ENCODE peak calls at places on chromosomes 4 and X, in ten cellular contexts. One of them, this sample, is unnamed.

GRCh38 chr4:138576684-138577083 is 334.5 kb upstream of the SLC7A11 start:
- DNase-seq in mucosa of descending colon: peak; percentile 3
- DNase-seq in mesendoderm: peak; percentile 81
- DNase-seq in neuronal stem cell: no peak
- DNase-seq in left lung: no peak
- DNase-seq in naive thymus-derived CD4-positive, alpha-beta T cell: no peak
- DNase-seq in GM23248: peak; percentile 55
- DNase-seq in pancreas: no peak
- DNase-seq in aorta: no peak
- DNase-seq in CD4-positive, CD25-positive, alpha-beta regulatory T cell: no peak
- DNase-seq in this sample: no peak

GRCh38 chr4:75686346-75686745 is 13.1 kb upstream of the G3BP2 start:
- DNase-seq in mucosa of descending colon: no peak
- DNase-seq in mesendoderm: no peak
- DNase-seq in neuronal stem cell: no peak
- DNase-seq in left lung: no peak
- DNase-seq in naive thymus-derived CD4-positive, alpha-beta T cell: peak; percentile 38
- DNase-seq in GM23248: peak; percentile 9
- DNase-seq in pancreas: no peak
- DNase-seq in aorta: no peak
- DNase-seq in CD4-positive, CD25-positive, alpha-beta regulatory T cell: no peak
- DNase-seq in this sample: no peak

GRCh38 chr4:113821851-113822250 is 60.3 kb upstream of the CAMK2D start:
- DNase-seq in mucosa of descending colon: no peak
- DNase-seq in mesendoderm: no peak
- DNase-seq in neuronal stem cell: no peak
- DNase-seq in left lung: no peak
- DNase-seq in naive thymus-derived CD4-positive, alpha-beta T cell: no peak
- DNase-seq in GM23248: no peak
- DNase-seq in pancreas: no peak
- DNase-seq in aorta: no peak
- DNase-seq in CD4-positive, CD25-positive, alpha-beta regulatory T cell: no peak
- DNase-seq in this sample: no peak

GRCh38 chrX:63275127-63275526 is 76.0 kb downstream of the SPIN4 start:
- DNase-seq in mucosa of descending colon: peak; percentile 44
- DNase-seq in mesendoderm: peak; percentile 34
- DNase-seq in neuronal stem cell: no peak
- DNase-seq in left lung: no peak
- DNase-seq in naive thymus-derived CD4-positive, alpha-beta T cell: peak; percentile 5
- DNase-seq in GM23248: peak; percentile 52
- DNase-seq in pancreas: peak; percentile 75
- DNase-seq in aorta: peak; percentile 57
- DNase-seq in CD4-positive, CD25-positive, alpha-beta regulatory T cell: peak; percentile 14
- DNase-seq in this sample: no peak

GRCh38 chrX:120759685-120760084 is 116.0 kb downstream of the CT47B1 start:
- DNase-seq in mucosa of descending colon: no peak
- DNase-seq in mesendoderm: no peak
- DNase-seq in neuronal stem cell: no peak
- DNase-seq in left lung: no peak
- DNase-seq in naive thymus-derived CD4-positive, alpha-beta T cell: no peak
- DNase-seq in GM23248: no peak
- DNase-seq in pancreas: no peak
- DNase-seq in aorta: no peak
- DNase-seq in CD4-positive, CD25-positive, alpha-beta regulatory T cell: no peak
- DNase-seq in this sample: no peak

GRCh38 chr4:88457307-88458090 is 580 bp downstream of the HERC5 start:
- DNase-seq in mucosa of descending colon: peak; percentile 31
- DNase-seq in mesendoderm: peak; percentile 57
- DNase-seq in neuronal stem cell: peak; percentile 40
- DNase-seq in left lung: peak; percentile 40
- DNase-seq in naive thymus-derived CD4-positive, alpha-beta T cell: no peak
- DNase-seq in GM23248: peak; percentile 65
- DNase-seq in pancreas: peak; percentile 80
- DNase-seq in aorta: peak; percentile 67
- DNase-seq in CD4-positive, CD25-positive, alpha-beta regulatory T cell: no peak
- DNase-seq in this sample: no peak

GRCh38 chrX:30147996-30148643 is 67.2 kb upstream of the MAGEB2 start:
- DNase-seq in mucosa of descending colon: no peak
- DNase-seq in mesendoderm: no peak
- DNase-seq in neuronal stem cell: no peak
- DNase-seq in left lung: no peak
- DNase-seq in naive thymus-derived CD4-positive, alpha-beta T cell: no peak
- DNase-seq in GM23248: no peak
- DNase-seq in pancreas: no peak
- DNase-seq in aorta: no peak
- DNase-seq in CD4-positive, CD25-positive, alpha-beta regulatory T cell: no peak
- DNase-seq in this sample: no peak

GRCh38 chr4:188949608-188950007 is 810.4 kb downstream of the TRIML1 start:
- DNase-seq in mucosa of descending colon: no peak
- DNase-seq in mesendoderm: no peak
- DNase-seq in neuronal stem cell: no peak
- DNase-seq in left lung: no peak
- DNase-seq in naive thymus-derived CD4-positive, alpha-beta T cell: no peak
- DNase-seq in GM23248: no peak
- DNase-seq in pancreas: no peak
- DNase-seq in aorta: no peak
- DNase-seq in CD4-positive, CD25-positive, alpha-beta regulatory T cell: no peak
- DNase-seq in this sample: no peak

GRCh38 chr4:87007345-87008181 is 72.8 kb downstream of the AFF1 start:
- DNase-seq in mucosa of descending colon: peak; percentile 74
- DNase-seq in mesendoderm: peak; percentile 76
- DNase-seq in neuronal stem cell: peak; percentile 58
- DNase-seq in left lung: peak; percentile 70
- DNase-seq in naive thymus-derived CD4-positive, alpha-beta T cell: peak; percentile 29
- DNase-seq in GM23248: peak; percentile 80
- DNase-seq in pancreas: peak; percentile 82
- DNase-seq in aorta: peak; percentile 75
- DNase-seq in CD4-positive, CD25-positive, alpha-beta regulatory T cell: peak; percentile 54
- DNase-seq in this sample: peak; percentile 62

GRCh38 chr4:87006531-87007344 is 71.9 kb downstream of the AFF1 start:
- DNase-seq in mucosa of descending colon: peak; percentile 95
- DNase-seq in mesendoderm: peak; percentile 98
- DNase-seq in neuronal stem cell: peak; percentile 97
- DNase-seq in left lung: peak; percentile 94
- DNase-seq in naive thymus-derived CD4-positive, alpha-beta T cell: peak; percentile 92
- DNase-seq in GM23248: peak; percentile 94
- DNase-seq in pancreas: peak; percentile 98
- DNase-seq in aorta: peak; percentile 95
- DNase-seq in CD4-positive, CD25-positive, alpha-beta regulatory T cell: peak; percentile 96
- DNase-seq in this sample: peak; percentile 87

GRCh38 chr4:87005690-87006461 is 71.1 kb downstream of the AFF1 start:
- DNase-seq in mucosa of descending colon: peak; percentile 51
- DNase-seq in mesendoderm: peak; percentile 59
- DNase-seq in neuronal stem cell: no peak
- DNase-seq in left lung: no peak
- DNase-seq in naive thymus-derived CD4-positive, alpha-beta T cell: peak; percentile 42
- DNase-seq in GM23248: peak; percentile 54
- DNase-seq in pancreas: no peak
- DNase-seq in aorta: no peak
- DNase-seq in CD4-positive, CD25-positive, alpha-beta regulatory T cell: peak; percentile 78
- DNase-seq in this sample: no peak

GRCh38 chr4:87003266-87003665 is 68.5 kb downstream of the AFF1 start:
- DNase-seq in mucosa of descending colon: no peak
- DNase-seq in mesendoderm: peak; percentile 75
- DNase-seq in neuronal stem cell: no peak
- DNase-seq in left lung: no peak
- DNase-seq in naive thymus-derived CD4-positive, alpha-beta T cell: no peak
- DNase-seq in GM23248: no peak
- DNase-seq in pancreas: no peak
- DNase-seq in aorta: no peak
- DNase-seq in CD4-positive, CD25-positive, alpha-beta regulatory T cell: no peak
- DNase-seq in this sample: no peak

DNA sequence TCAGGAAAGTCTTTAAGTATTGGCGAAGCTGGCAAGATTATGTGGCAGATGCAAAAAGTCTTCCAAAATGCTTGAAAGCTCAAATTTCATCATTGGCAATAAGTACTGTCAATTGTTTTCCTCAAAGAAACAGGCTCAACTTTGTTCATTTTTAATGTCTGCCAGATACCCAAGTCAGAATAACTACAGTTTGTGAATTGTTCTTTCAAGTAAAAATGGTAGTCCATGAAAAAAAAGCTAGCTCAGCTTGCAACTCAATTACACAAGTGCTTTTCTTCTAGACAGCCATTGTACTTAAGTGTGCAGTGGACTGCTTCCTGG is 70.5 kb downstream of the AFF1 start:
- DNase-seq in mucosa of descending colon: no peak
- DNase-seq in mesendoderm: no peak
- DNase-seq in neuronal stem cell: no peak
- DNase-seq in left lung: no peak
- DNase-seq in naive thymus-derived CD4-positive, alpha-beta T cell: no peak
- DNase-seq in GM23248: no peak
- DNase-seq in pancreas: no peak
- DNase-seq in aorta: no peak
- DNase-seq in CD4-positive, CD25-positive, alpha-beta regulatory T cell: no peak
- DNase-seq in this sample: no peak
- H3K4me1 ChIP-seq in mucosa of descending colon: peaks cover 30% of the 10 kb centered on the region
- H3K4me1 ChIP-seq in mesendoderm: peaks cover 11% of the 10 kb centered on the region
- H3K4me1 ChIP-seq in neuronal stem cell: peaks cover 20% of the 10 kb centered on the region
- H3K4me1 ChIP-seq in left lung: peaks cover 21% of the 10 kb centered on the region
- H3K4me1 ChIP-seq in naive thymus-derived CD4-positive, alpha-beta T cell: peaks cover 31% of the 10 kb centered on the region
- H3K4me1 ChIP-seq in GM23248: peaks cover 27% of the 10 kb centered on the region
- H3K4me1 ChIP-seq in pancreas: peaks cover 41% of the 10 kb centered on the region
- H3K4me1 ChIP-seq in aorta: no peaks in the 10 kb centered on the region
- H3K4me1 ChIP-seq in CD4-positive, CD25-positive, alpha-beta regulatory T cell: peaks cover 43% of the 10 kb centered on the region
- H3K4me1 ChIP-seq in this sample: peaks cover 4% of the 10 kb centered on the region

GRCh38 chr4:124705393-124705792 is 7.1 kb downstream of the ANKRD50 start:
- DNase-seq in mucosa of descending colon: no peak
- DNase-seq in mesendoderm: no peak
- DNase-seq in neuronal stem cell: no peak
- DNase-seq in left lung: no peak
- DNase-seq in naive thymus-derived CD4-positive, alpha-beta T cell: no peak
- DNase-seq in GM23248: no peak
- DNase-seq in pancreas: no peak
- DNase-seq in aorta: no peak
- DNase-seq in CD4-positive, CD25-positive, alpha-beta regulatory T cell: no peak
- DNase-seq in this sample: no peak

GRCh38 chr4:124710911-124711310 is 1.6 kb downstream of the ANKRD50 start:
- DNase-seq in mucosa of descending colon: peak; percentile 35
- DNase-seq in mesendoderm: no peak
- DNase-seq in neuronal stem cell: no peak
- DNase-seq in left lung: no peak
- DNase-seq in naive thymus-derived CD4-positive, alpha-beta T cell: no peak
- DNase-seq in GM23248: peak; percentile 41
- DNase-seq in pancreas: no peak
- DNase-seq in aorta: peak; percentile 40
- DNase-seq in CD4-positive, CD25-positive, alpha-beta regulatory T cell: no peak
- DNase-seq in this sample: no peak

GRCh38 chr4:124711469-124712416 is 789 bp downstream of the ANKRD50 start:
- DNase-seq in mucosa of descending colon: peak; percentile 70
- DNase-seq in mesendoderm: peak; percentile 84
- DNase-seq in neuronal stem cell: peak; percentile 20
- DNase-seq in left lung: peak; percentile 76
- DNase-seq in naive thymus-derived CD4-positive, alpha-beta T cell: peak; percentile 17
- DNase-seq in GM23248: peak; percentile 79
- DNase-seq in pancreas: peak; percentile 75
- DNase-seq in aorta: no peak
- DNase-seq in CD4-positive, CD25-positive, alpha-beta regulatory T cell: peak; percentile 8
- DNase-seq in this sample: peak; percentile 27

GRCh38 chr4:124710253-124710849 is 2.2 kb downstream of the ANKRD50 start:
- DNase-seq in mucosa of descending colon: no peak
- DNase-seq in mesendoderm: peak; percentile 7
- DNase-seq in neuronal stem cell: no peak
- DNase-seq in left lung: no peak
- DNase-seq in naive thymus-derived CD4-positive, alpha-beta T cell: no peak
- DNase-seq in GM23248: peak; percentile 47
- DNase-seq in pancreas: no peak
- DNase-seq in aorta: peak; percentile 35
- DNase-seq in CD4-positive, CD25-positive, alpha-beta regulatory T cell: no peak
- DNase-seq in this sample: no peak

GRCh38 chr4:124708517-124709300 is 3.8 kb downstream of the ANKRD50 start:
- DNase-seq in mucosa of descending colon: no peak
- DNase-seq in mesendoderm: no peak
- DNase-seq in neuronal stem cell: no peak
- DNase-seq in left lung: no peak
- DNase-seq in naive thymus-derived CD4-positive, alpha-beta T cell: no peak
- DNase-seq in GM23248: no peak
- DNase-seq in pancreas: no peak
- DNase-seq in aorta: peak; percentile 17
- DNase-seq in CD4-positive, CD25-positive, alpha-beta regulatory T cell: no peak
- DNase-seq in this sample: no peak
- H3K4me1 ChIP-seq in mucosa of descending colon: peaks cover 4% of the 10 kb centered on the region
- H3K4me1 ChIP-seq in mesendoderm: peaks cover 4% of the 10 kb centered on the region
- H3K4me1 ChIP-seq in neuronal stem cell: peaks cover 4% of the 10 kb centered on the region
- H3K4me1 ChIP-seq in left lung: no peaks in the 10 kb centered on the region
- H3K4me1 ChIP-seq in naive thymus-derived CD4-positive, alpha-beta T cell: peaks cover 4% of the 10 kb centered on the region
- H3K4me1 ChIP-seq in GM23248: peaks cover 34% of the 10 kb centered on the region
- H3K4me1 ChIP-seq in pancreas: peaks cover 25% of the 10 kb centered on the region
- H3K4me1 ChIP-seq in aorta: peaks cover 4% of the 10 kb centered on the region
- H3K4me1 ChIP-seq in CD4-positive, CD25-positive, alpha-beta regulatory T cell: peaks cover 9% of the 10 kb centered on the region
- H3K4me1 ChIP-seq in this sample: peaks cover 7% of the 10 kb centered on the region

GRCh38 chrX:71872542-71873458 is 37.8 kb upstream of the NHSL2 start:
- DNase-seq in mucosa of descending colon: no peak
- DNase-seq in mesendoderm: no peak
- DNase-seq in neuronal stem cell: no peak
- DNase-seq in left lung: no peak
- DNase-seq in naive thymus-derived CD4-positive, alpha-beta T cell: no peak
- DNase-seq in GM23248: no peak
- DNase-seq in pancreas: peak; percentile 59
- DNase-seq in aorta: peak; percentile 39
- DNase-seq in CD4-positive, CD25-positive, alpha-beta regulatory T cell: no peak
- DNase-seq in this sample: no peak
- H3K4me1 ChIP-seq in mucosa of descending colon: no peaks in the 10 kb centered on the region
- H3K4me1 ChIP-seq in mesendoderm: peaks cover 2% of the 10 kb centered on the region
- H3K4me1 ChIP-seq in neuronal stem cell: peaks cover 2% of the 10 kb centered on the region
- H3K4me1 ChIP-seq in left lung: no peaks in the 10 kb centered on the region
- H3K4me1 ChIP-seq in naive thymus-derived CD4-positive, alpha-beta T cell: no peaks in the 10 kb centered on the region
- H3K4me1 ChIP-seq in GM23248: no peaks in the 10 kb centered on the region
- H3K4me1 ChIP-seq in pancreas: no peaks in the 10 kb centered on the region
- H3K4me1 ChIP-seq in aorta: no peaks in the 10 kb centered on the region
- H3K4me1 ChIP-seq in CD4-positive, CD25-positive, alpha-beta regulatory T cell: no peaks in the 10 kb centered on the region
- H3K4me1 ChIP-seq in this sample: no peaks in the 10 kb centered on the region

GRCh38 chr4:1716065-1716945 is 4.2 kb upstream of the SLBP start:
- DNase-seq in mucosa of descending colon: no peak
- DNase-seq in mesendoderm: no peak
- DNase-seq in neuronal stem cell: no peak
- DNase-seq in left lung: no peak
- DNase-seq in naive thymus-derived CD4-positive, alpha-beta T cell: no peak
- DNase-seq in GM23248: no peak
- DNase-seq in pancreas: peak; percentile 56
- DNase-seq in aorta: no peak
- DNase-seq in CD4-positive, CD25-positive, alpha-beta regulatory T cell: no peak
- DNase-seq in this sample: no peak

GRCh38 chr4:1717129-1718094 is 3.7 kb downstream of the TMEM129 start:
- DNase-seq in mucosa of descending colon: no peak
- DNase-seq in mesendoderm: no peak
- DNase-seq in neuronal stem cell: no peak
- DNase-seq in left lung: no peak
- DNase-seq in naive thymus-derived CD4-positive, alpha-beta T cell: no peak
- DNase-seq in GM23248: no peak
- DNase-seq in pancreas: peak; percentile 54
- DNase-seq in aorta: no peak
- DNase-seq in CD4-positive, CD25-positive, alpha-beta regulatory T cell: no peak
- DNase-seq in this sample: no peak

GRCh38 chr4:1714303-1715001 is 2.3 kb upstream of the SLBP start:
- DNase-seq in mucosa of descending colon: no peak
- DNase-seq in mesendoderm: peak; percentile 71
- DNase-seq in neuronal stem cell: no peak
- DNase-seq in left lung: no peak
- DNase-seq in naive thymus-derived CD4-positive, alpha-beta T cell: no peak
- DNase-seq in GM23248: peak; percentile 31
- DNase-seq in pancreas: no peak
- DNase-seq in aorta: no peak
- DNase-seq in CD4-positive, CD25-positive, alpha-beta regulatory T cell: peak; percentile 44
- DNase-seq in this sample: no peak

GRCh38 chr4:1713003-1713397 is 881 bp upstream of the SLBP start:
- DNase-seq in mucosa of descending colon: no peak
- DNase-seq in mesendoderm: peak; percentile 76
- DNase-seq in neuronal stem cell: no peak
- DNase-seq in left lung: no peak
- DNase-seq in naive thymus-derived CD4-positive, alpha-beta T cell: no peak
- DNase-seq in GM23248: no peak
- DNase-seq in pancreas: no peak
- DNase-seq in aorta: no peak
- DNase-seq in CD4-positive, CD25-positive, alpha-beta regulatory T cell: no peak
- DNase-seq in this sample: no peak

GRCh38 chr4:1715002-1715761 is 3.1 kb upstream of the SLBP start:
- DNase-seq in mucosa of descending colon: no peak
- DNase-seq in mesendoderm: no peak
- DNase-seq in neuronal stem cell: no peak
- DNase-seq in left lung: no peak
- DNase-seq in naive thymus-derived CD4-positive, alpha-beta T cell: no peak
- DNase-seq in GM23248: peak; percentile 50
- DNase-seq in pancreas: peak; percentile 50
- DNase-seq in aorta: no peak
- DNase-seq in CD4-positive, CD25-positive, alpha-beta regulatory T cell: no peak
- DNase-seq in this sample: no peak
- H3K4me1 ChIP-seq in mucosa of descending colon: peaks cover 47% of the 10 kb centered on the region
- H3K4me1 ChIP-seq in mesendoderm: no peaks in the 10 kb centered on the region
- H3K4me1 ChIP-seq in neuronal stem cell: peaks cover 18% of the 10 kb centered on the region
- H3K4me1 ChIP-seq in left lung: peaks cover 18% of the 10 kb centered on the region
- H3K4me1 ChIP-seq in naive thymus-derived CD4-positive, alpha-beta T cell: peaks cover 33% of the 10 kb centered on the region
- H3K4me1 ChIP-seq in GM23248: peaks cover 22% of the 10 kb centered on the region
- H3K4me1 ChIP-seq in pancreas: peaks cover 40% of the 10 kb centered on the region
- H3K4me1 ChIP-seq in aorta: no peaks in the 10 kb centered on the region
- H3K4me1 ChIP-seq in CD4-positive, CD25-positive, alpha-beta regulatory T cell: peaks cover 49% of the 10 kb centered on the region
- H3K4me1 ChIP-seq in this sample: peaks cover 8% of the 10 kb centered on the region